ENCODE peak calls at places on chromosomes 7 and 10, in five cellular contexts. B, F, E, O and U are unnamed samples.

GRCh38 chr7:100413286-100413685 is 15.2 kb downstream of the ZCWPW1 start:
- DNase-seq in F (no peak), E (no peak), B (no peak), O (no peak), U (no peak)

GRCh38 chr7:12315049-12315448 is 88.6 kb downstream of the VWDE start:
- DNase-seq in F (no peak), E (no peak), B (no peak), O (no peak), U (no peak)

GRCh38 chr10:16943301-16944080 is 126.3 kb upstream of the RSU1 start:
- DNase-seq in B (no peak), O (peak; percentile 57), F (no peak), E (no peak), U (no peak)

GRCh38 chr10:93030409-93030808 is 30.2 kb upstream of the CYP26C1 start:
- DNase-seq in E (peak; percentile 28), O (peak; percentile 46), B (no peak), F (no peak), U (no peak)

GRCh38 chr10:33657154-33657900 is 322.9 kb upstream of the NRP1 start:
- DNase-seq in O (no peak), E (no peak), B (no peak), F (no peak), U (no peak)

GRCh38 chr7:156080046-156080445 is 267.8 kb upstream of the SHH start:
- DNase-seq in F (no peak), O (no peak), B (no peak), E (no peak), U (no peak)

GRCh38 chr10:110276603-110277002 is 28.1 kb downstream of the SMNDC1 start:
- DNase-seq in E (no peak), F (no peak), O (no peak), B (no peak), U (no peak)

GRCh38 chr10:13485623-13486022 is 43.2 kb downstream of the BEND7 start:
- DNase-seq in O (no peak), B (no peak), F (no peak), E (peak; percentile 25), U (no peak)

GRCh38 chr10:79128923-79129305 is 60.1 kb downstream of the ZMIZ1 start:
- DNase-seq in O (no peak), F (no peak), E (no peak), B (no peak), U (no peak)

GRCh38 chr10:114779803-114780609 is 41.6 kb upstream of the FHIP2A start:
- DNase-seq in B (no peak), F (no peak), O (peak; percentile 91), E (peak; percentile 40), U (no peak)

GRCh38 chr10:27244976-27245375 is 4.4 kb upstream of the ACBD5 start:
- DNase-seq in O (no peak), E (no peak), F (no peak), B (no peak), U (no peak)

GRCh38 chr10:86064931-86065662 is 301.5 kb downstream of the GRID1 start:
- DNase-seq in F (no peak), O (no peak), E (no peak), B (peak; percentile 18), U (no peak)

GRCh38 chr10:128274938-128275337 is 148.7 kb upstream of the MKI67 start:
- DNase-seq in O (peak; percentile 0), E (no peak), F (no peak), B (no peak), U (peak; percentile 55)

GRCh38 chr7:133854739-133855138 is 272.4 kb upstream of the LRGUK start:
- DNase-seq in B (no peak), F (no peak), E (peak; percentile 27), O (no peak), U (no peak)
- TF ChIP-seq CTCF in B (peak; percentile 46), F (peak; percentile 58), E (peak; percentile 49), O (peak; percentile 40), U (peak; percentile 42)

DNA sequence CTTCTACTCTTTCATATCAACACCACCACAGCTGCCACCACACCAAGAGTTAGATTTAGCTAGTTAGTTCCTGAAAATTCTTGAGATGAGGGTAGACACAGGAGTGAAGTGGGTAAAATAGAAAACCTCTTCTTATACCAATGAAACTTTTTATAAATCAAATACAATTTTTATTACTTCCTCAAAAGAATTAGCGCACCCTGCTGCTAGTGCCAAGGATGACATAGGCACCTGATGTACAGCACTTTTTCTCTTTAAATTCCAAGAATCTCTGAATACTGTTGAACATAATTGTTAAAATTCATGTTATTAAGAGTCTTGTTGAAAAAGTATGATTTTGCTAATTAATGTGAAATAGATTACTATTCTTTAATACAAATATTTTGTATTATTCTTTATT is 11.4 kb downstream of the ZWINT start:
- DNase-seq in F (no peak), E (no peak), B (no peak), O (no peak), U (no peak)
- TF ChIP-seq CTCF in F (no peak), E (no peak), B (no peak), O (no peak), U (no peak)

DNA sequence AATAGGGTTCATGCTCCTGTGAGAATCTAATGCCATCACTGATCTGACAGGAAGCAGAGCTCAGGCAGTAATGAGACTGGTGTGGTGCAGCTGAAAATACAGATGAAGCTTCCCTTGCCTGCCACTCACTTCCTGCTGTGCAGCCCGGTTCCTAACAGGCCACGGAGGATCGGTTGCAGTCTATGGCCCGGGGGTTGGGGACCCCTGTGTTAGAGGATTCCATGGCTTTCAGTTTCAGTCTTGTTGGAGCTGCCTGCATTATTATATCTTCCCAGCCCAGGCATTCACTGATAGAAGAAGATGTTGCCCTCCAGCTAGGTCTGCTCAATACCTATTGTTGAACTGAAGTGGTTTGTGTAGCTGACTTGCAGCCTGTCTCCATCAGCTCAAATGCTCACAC is 1298.8 kb downstream of the TYW1 start:
- DNase-seq in E (no peak), O (no peak), B (no peak), F (no peak), U (no peak)
- TF ChIP-seq CTCF in E (no peak), O (no peak), B (no peak), F (no peak), U (no peak)

GRCh38 chr7:114985316-114985715 is 63.4 kb downstream of the MDFIC start:
- DNase-seq in E (no peak), B (no peak), F (no peak), O (no peak), U (no peak)

GRCh38 chr7:114988035-114988434 is 66.1 kb downstream of the MDFIC start:
- DNase-seq in B (no peak), F (no peak), E (no peak), O (no peak), U (no peak)

GRCh38 chr7:114986805-114987204 is 64.9 kb downstream of the MDFIC start:
- DNase-seq in O (no peak), E (no peak), F (no peak), B (no peak), U (no peak)

GRCh38 chr7:114988755-114989154 is 66.9 kb downstream of the MDFIC start:
- DNase-seq in F (no peak), B (no peak), O (peak; percentile 20), E (peak; percentile 18), U (no peak)

GRCh38 chr7:114986181-114986800 is 64.4 kb downstream of the MDFIC start:
- DNase-seq in F (no peak), B (no peak), O (no peak), E (no peak), U (no peak)
- TF ChIP-seq CTCF in F (no peak), B (no peak), O (no peak), E (no peak), U (no peak)

GRCh38 chr10:11454958-11455566 is 156.4 kb downstream of the USP6NL start:
- DNase-seq in O (no peak), B (no peak), F (no peak), E (no peak), U (peak; percentile 20)
- TF ChIP-seq CTCF in O (no peak), B (no peak), F (peak; percentile 22), E (no peak), U (peak; percentile 26)